ENCODE peak calls at places on chromosomes 3 and 15, in four cellular contexts. E is adipocyte, I is tibial artery, B is osteoblast. W is an unnamed sample.

GRCh38 chr3:5181479-5182141 is 5.9 kb upstream of the EDEM1 start:
- DNase-seq in I (no peak), E (no peak), B (no peak), W (no peak)

GRCh38 chr15:60511351-60512157 is 32.6 kb upstream of the ICE2 start:
- DNase-seq in E (no peak), I (no peak), B (no peak), W (no peak)

GRCh38 chr3:43691120-43692002 is 623 bp downstream of the ABHD5 start:
- DNase-seq in B (peak; percentile 65), I (peak; percentile 76), E (peak; percentile 63), W (peak; percentile 93)

GRCh38 chr3:23900744-23901143 is 16.0 kb downstream of the NKIRAS1 start:
- DNase-seq in E (peak; percentile 60), B (no peak), I (no peak), W (no peak)

GRCh38 chr15:63501256-63502089 is 2.9 kb upstream of the USP3 start:
- DNase-seq in B (peak; percentile 91), I (peak; percentile 95), E (peak; percentile 94), W (peak; percentile 78)

GRCh38 chr3:147493666-147494065 is 84.5 kb downstream of the ZIC1 start:
- DNase-seq in I (no peak), B (no peak), E (no peak), W (no peak)

GRCh38 chr3:28840976-28841376 is 439.9 kb upstream of the RBMS3 start:
- DNase-seq in B (no peak), E (no peak), I (no peak), W (no peak)

GRCh38 chr3:98068824-98069223 is 18.1 kb upstream of the OR5AC2 start:
- DNase-seq in E (no peak), B (no peak), I (no peak), W (no peak)

GRCh38 chr3:141021261-141021660 is 29.9 kb upstream of the SPSB4 start:
- DNase-seq in E (peak; percentile 6), B (no peak), I (no peak), W (no peak)

GRCh38 chr3:58521002-58521670 is 15.9 kb downstream of the ACOX2 start:
- DNase-seq in B (peak; percentile 50), E (no peak), I (no peak), W (peak; percentile 19)

GRCh38 chr3:149353581-149354184 is 20.2 kb upstream of the TM4SF18 start:
- DNase-seq in E (no peak), I (no peak), B (no peak), W (no peak)

GRCh38 chr3:98869391-98869790 is 32.1 kb downstream of the DCBLD2 start:
- DNase-seq in I (no peak), E (no peak), B (no peak), W (no peak)

GRCh38 chr15:98646546-98647025 is 1.8 kb upstream of the IGF1R start:
- DNase-seq in I (no peak), B (peak; percentile 56), E (no peak), W (no peak)

GRCh38 chr3:94301346-94301745 is 238.5 kb downstream of the NSUN3 start:
- DNase-seq in E (no peak), I (no peak), B (no peak), W (no peak)

DNA sequence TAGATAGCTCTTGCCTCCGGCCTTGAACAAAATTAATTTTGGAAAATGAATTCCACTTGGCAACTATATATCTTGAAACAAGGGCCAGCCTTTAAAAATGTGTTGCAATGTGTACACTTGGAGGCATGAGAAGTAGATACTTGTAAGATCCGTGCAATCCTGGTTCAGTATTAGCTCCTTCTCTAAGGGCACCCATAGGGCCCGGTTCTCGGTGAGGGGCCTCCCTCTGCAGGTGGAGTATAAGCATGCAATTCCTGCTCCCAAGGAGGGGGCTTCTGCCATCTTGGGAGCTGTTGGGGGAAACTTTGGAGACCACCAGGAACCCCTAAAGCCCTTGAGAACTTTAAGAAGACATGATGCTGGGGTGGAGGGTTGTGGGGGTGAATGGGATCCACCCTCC is 388.7 kb upstream of the RGMA start:
- DNase-seq in E (no peak), I (no peak), B (no peak), W (no peak)
- H3K4me3 ChIP-seq in E (no peak overlapping the region), I (no peak overlapping the region), B (no peak overlapping the region), W (no peak overlapping the region)

GRCh38 chr3:30875505-30875904 is 19.0 kb downstream of the GADL1 start:
- DNase-seq in E (no peak), I (no peak), B (no peak), W (no peak)

GRCh38 chr3:30871720-30872119 is 22.7 kb downstream of the GADL1 start:
- DNase-seq in E (no peak), B (no peak), I (no peak), W (no peak)

GRCh38 chr3:30878862-30879261 is 15.6 kb downstream of the GADL1 start:
- DNase-seq in E (no peak), B (no peak), I (no peak), W (no peak)

GRCh38 chr3:30873667-30874066 is 20.8 kb downstream of the GADL1 start:
- DNase-seq in B (no peak), E (peak; percentile 11), I (no peak), W (no peak)

DNA sequence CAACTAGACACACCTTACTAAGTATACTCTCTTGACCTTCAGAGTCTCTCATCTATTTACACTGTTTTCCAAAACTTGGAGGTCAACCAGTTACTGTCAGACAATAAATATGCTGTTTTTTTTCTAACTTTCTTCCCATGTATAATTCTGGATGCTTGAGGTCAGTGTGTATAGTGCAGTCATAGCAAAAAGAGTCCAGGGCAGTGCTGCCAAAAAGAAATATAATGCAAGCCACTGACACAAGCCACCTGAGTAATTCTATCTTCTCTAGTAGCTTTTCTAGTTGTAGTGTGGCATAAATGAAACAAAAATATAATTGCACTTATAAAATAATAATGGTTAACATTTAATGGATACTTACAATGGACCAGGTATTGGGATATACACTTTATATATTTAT is 21.6 kb downstream of the GADL1 start:
- DNase-seq in I (no peak), E (no peak), B (no peak), W (no peak)
- H3K4me1 ChIP-seq in I (peaks cover 13% of the 10 kb centered on the region), E (no peaks in the 10 kb centered on the region), B (no peaks in the 10 kb centered on the region), W (no peaks in the 10 kb centered on the region)

GRCh38 chr3:54123538-54124196 is 1.3 kb downstream of the CACNA2D3 start:
- DNase-seq in I (no peak), B (peak; percentile 90), E (peak; percentile 1), W (no peak)
- H3K27me3 ChIP-seq in I (no peaks in the 10 kb centered on the region), B (peaks cover 39% of the 10 kb centered on the region), E (peaks cover 35% of the 10 kb centered on the region), W (no peaks in the 10 kb centered on the region)

GRCh38 chr3:64084640-64085039 is 61.3 kb upstream of the PSMD6 start:
- DNase-seq in B (peak; percentile 39), E (no peak), I (no peak), W (no peak)

GRCh38 chr3:64080839-64081630 is 57.7 kb upstream of the PSMD6 start:
- DNase-seq in B (no peak), E (no peak), I (no peak), W (no peak)

GRCh38 chr3:64082411-64082810 is 59.1 kb upstream of the PSMD6 start:
- DNase-seq in I (no peak), B (peak; percentile 52), E (no peak), W (no peak)

GRCh38 chr3:64083588-64083974 is 60.3 kb upstream of the PSMD6 start:
- DNase-seq in I (no peak), B (no peak), E (no peak), W (no peak)

DNA sequence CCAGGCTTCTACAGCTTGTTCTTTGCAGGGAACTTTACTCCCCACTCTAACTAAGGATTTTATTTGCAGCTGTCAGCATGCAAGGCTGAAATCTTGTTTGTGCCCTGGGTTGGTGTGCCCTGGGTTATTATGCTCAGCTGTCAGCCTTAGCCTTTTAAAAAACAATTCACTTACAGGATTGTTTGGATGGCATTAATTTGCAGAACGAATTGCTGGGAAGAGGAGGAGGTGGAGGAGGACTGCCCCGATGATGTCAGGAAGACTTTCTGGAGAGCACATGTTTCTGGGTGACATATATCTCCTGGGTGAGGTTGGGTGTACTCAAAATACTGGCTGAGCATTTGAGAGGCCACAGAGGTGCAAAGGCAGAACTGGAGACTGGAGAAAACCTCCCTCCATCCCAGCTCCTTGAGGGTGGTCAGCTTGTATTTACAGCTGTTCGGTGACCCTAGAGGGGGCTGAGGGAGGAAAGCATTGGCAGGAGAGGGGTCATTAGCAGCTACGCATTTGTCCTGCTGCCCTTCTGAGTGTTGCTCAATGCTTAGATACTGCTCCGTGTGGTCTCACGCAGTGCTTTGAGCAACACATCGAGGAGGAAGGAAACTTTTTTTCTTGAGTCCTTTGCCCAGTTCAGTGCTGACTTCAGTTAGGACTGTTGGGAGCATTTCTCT is 59.8 kb upstream of the PSMD6 start:
- DNase-seq in I (no peak), B (peak; percentile 41), E (no peak), W (no peak)
- H3K4me3 ChIP-seq in I (no peak overlapping the region), B (no peak overlapping the region), E (no peak overlapping the region), W (no peak overlapping the region)

GRCh38 chr15:81942655-81943054 is 103.2 kb downstream of the MEX3B start:
- DNase-seq in B (no peak), E (no peak), I (no peak), W (no peak)

GRCh38 chr15:81939604-81940440 is 106.0 kb downstream of the MEX3B start:
- DNase-seq in B (peak; percentile 67), E (peak; percentile 26), I (no peak), W (no peak)

GRCh38 chr15:81940467-81941451 is 105.1 kb downstream of the MEX3B start:
- DNase-seq in I (no peak), B (peak; percentile 82), E (peak; percentile 74), W (no peak)

GRCh38 chr15:81941479-81941878 is 104.3 kb downstream of the MEX3B start:
- DNase-seq in I (no peak), B (no peak), E (no peak), W (no peak)

GRCh38 chr15:81942157-81942556 is 103.7 kb downstream of the MEX3B start:
- DNase-seq in I (no peak), E (no peak), B (no peak), W (no peak)
- H3K4me1 ChIP-seq in I (peaks cover 10% of the 10 kb centered on the region), E (peaks cover 3% of the 10 kb centered on the region), B (peaks cover 19% of the 10 kb centered on the region), W (no peaks in the 10 kb centered on the region)

GRCh38 chr3:125260158-125260557 is 47.6 kb upstream of the SLC12A8 start:
- DNase-seq in E (no peak), I (no peak), B (no peak), W (no peak)
- H3K27me3 ChIP-seq in E (no peaks in the 10 kb centered on the region), I (no peaks in the 10 kb centered on the region), B (no peaks in the 10 kb centered on the region), W (no peaks in the 10 kb centered on the region)

DNA sequence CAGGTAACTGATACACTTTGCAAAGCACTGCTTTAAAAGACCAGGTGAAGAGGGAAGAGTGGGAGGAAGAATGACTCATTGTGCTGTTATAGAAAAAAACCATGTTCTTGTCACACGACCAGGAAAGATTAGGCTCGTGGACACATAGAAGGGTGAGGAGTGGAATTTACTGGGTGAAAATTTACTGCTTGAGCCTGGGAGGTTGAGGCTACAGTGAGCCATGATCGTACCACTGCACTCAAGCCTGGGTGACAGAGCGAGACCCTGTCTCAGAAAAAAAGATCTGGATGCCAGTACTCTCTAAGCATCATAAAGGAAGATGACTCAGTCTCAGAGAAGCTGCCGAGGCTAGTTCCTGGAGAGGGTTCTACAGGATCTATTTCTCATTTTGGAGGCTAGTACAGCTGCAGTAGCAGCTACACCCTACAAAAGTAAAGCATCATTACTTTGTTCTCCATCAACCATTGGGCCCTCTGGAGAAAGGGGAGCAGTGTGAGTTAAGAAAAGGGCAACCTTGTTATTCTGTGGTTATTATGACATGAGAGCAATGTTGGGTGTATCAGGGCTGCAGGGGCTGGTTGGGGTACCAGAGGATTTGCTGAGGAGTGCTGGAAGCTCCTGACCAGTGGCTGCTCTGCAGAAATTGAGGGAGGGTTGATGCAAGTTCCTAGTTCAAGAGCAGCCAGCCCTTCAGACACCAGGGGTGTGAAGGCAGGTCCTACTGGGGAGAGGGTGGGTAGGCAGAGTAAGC is 75.4 kb downstream of the CMTM8 start:
- DNase-seq in E (peak; percentile 28), I (no peak), B (peak; percentile 55), W (no peak)
- H3K4me3 ChIP-seq in E (no peak overlapping the region), I (no peak overlapping the region), B (no peak overlapping the region), W (no peak overlapping the region)

W was measured in thyroid gland.